ENCODE peak calls at places on chromosomes 5 and 9, in six cellular contexts. One of them, this sample, is unnamed.

GRCh38 chr5:139639619-139640431 is 8.3 kb upstream of the CXXC5 start:
- DNase-seq in transverse colon: peak
- DNase-seq in adrenal gland: peak
- DNase-seq in A549: no peak
- DNase-seq in thyroid gland: peak
- DNase-seq in heart left ventricle: peak
- DNase-seq in this sample: no peak

GRCh38 chr9:125932012-125932411 is 184.8 kb downstream of the PBX3 start:
- DNase-seq in thyroid gland: peak
- DNase-seq in heart left ventricle: no peak
- DNase-seq in adrenal gland: peak
- DNase-seq in transverse colon: peak
- DNase-seq in A549: peak
- DNase-seq in this sample: peak

GRCh38 chr5:28505121-28505520 is 1466.7 kb upstream of the CDH9 start:
- DNase-seq in transverse colon: no peak
- DNase-seq in A549: no peak
- DNase-seq in heart left ventricle: no peak
- DNase-seq in adrenal gland: no peak
- DNase-seq in thyroid gland: no peak
- DNase-seq in this sample: no peak

GRCh38 chr5:93423333-93423714 is 157.7 kb downstream of the NR2F1-AS1 start:
- DNase-seq in adrenal gland: no peak
- DNase-seq in transverse colon: no peak
- DNase-seq in A549: no peak
- DNase-seq in thyroid gland: no peak
- DNase-seq in heart left ventricle: no peak
- DNase-seq in this sample: no peak

GRCh38 chr9:114592356-114592755 is 4.8 kb downstream of the ATP6V1G1 start:
- DNase-seq in thyroid gland: no peak
- DNase-seq in adrenal gland: peak
- DNase-seq in heart left ventricle: no peak
- DNase-seq in A549: no peak
- DNase-seq in transverse colon: peak
- DNase-seq in this sample: no peak

GRCh38 chr5:80204808-80205614 is 50.8 kb downstream of the SERINC5 start:
- DNase-seq in A549: no peak
- DNase-seq in adrenal gland: peak
- DNase-seq in thyroid gland: no peak
- DNase-seq in heart left ventricle: no peak
- DNase-seq in transverse colon: no peak
- DNase-seq in this sample: no peak

GRCh38 chr5:179916523-179916922 is 8.8 kb upstream of the TBC1D9B start:
- DNase-seq in transverse colon: no peak
- DNase-seq in heart left ventricle: no peak
- DNase-seq in A549: no peak
- DNase-seq in adrenal gland: no peak
- DNase-seq in thyroid gland: no peak
- DNase-seq in this sample: no peak

GRCh38 chr5:173056783-173057061 is 570 bp downstream of the CREBRF start:
- DNase-seq in thyroid gland: no peak
- DNase-seq in transverse colon: no peak
- DNase-seq in adrenal gland: no peak
- DNase-seq in A549: peak
- DNase-seq in heart left ventricle: no peak
- DNase-seq in this sample: peak

GRCh38 chr9:110058304-110058953 is 149.5 kb downstream of the C9orf152 start:
- DNase-seq in thyroid gland: peak
- DNase-seq in adrenal gland: peak
- DNase-seq in A549: peak
- DNase-seq in heart left ventricle: no peak
- DNase-seq in transverse colon: peak
- DNase-seq in this sample: no peak

GRCh38 chr5:91468643-91469422 is 85.7 kb upstream of the ARRDC3 start:
- DNase-seq in A549: no peak
- DNase-seq in thyroid gland: no peak
- DNase-seq in heart left ventricle: no peak
- DNase-seq in adrenal gland: no peak
- DNase-seq in transverse colon: no peak
- DNase-seq in this sample: no peak

GRCh38 chr5:139272471-139273321 is 20.8 kb upstream of the MATR3 start:
- DNase-seq in transverse colon: peak
- DNase-seq in A549: no peak
- DNase-seq in thyroid gland: no peak
- DNase-seq in adrenal gland: no peak
- DNase-seq in heart left ventricle: no peak
- DNase-seq in this sample: peak

GRCh38 chr5:160165137-160166068 is 46.2 kb upstream of the PWWP2A start:
- DNase-seq in thyroid gland: peak
- DNase-seq in adrenal gland: peak
- DNase-seq in A549: peak
- DNase-seq in heart left ventricle: peak
- DNase-seq in transverse colon: peak
- DNase-seq in this sample: peak

GRCh38 chr9:110444911-110445310 is 107.2 kb upstream of the TXNDC8 start:
- DNase-seq in thyroid gland: no peak
- DNase-seq in A549: no peak
- DNase-seq in heart left ventricle: no peak
- DNase-seq in adrenal gland: no peak
- DNase-seq in transverse colon: no peak
- DNase-seq in this sample: no peak

GRCh38 chr5:169956756-169957155 is 23.5 kb downstream of the INSYN2B start:
- DNase-seq in thyroid gland: no peak
- DNase-seq in adrenal gland: no peak
- DNase-seq in A549: no peak
- DNase-seq in transverse colon: no peak
- DNase-seq in heart left ventricle: no peak
- DNase-seq in this sample: peak

GRCh38 chr5:13659391-13659790 is 285.1 kb downstream of the DNAH5 start:
- DNase-seq in A549: no peak
- DNase-seq in heart left ventricle: no peak
- DNase-seq in adrenal gland: no peak
- DNase-seq in transverse colon: no peak
- DNase-seq in thyroid gland: no peak
- DNase-seq in this sample: no peak

GRCh38 chr9:126301985-126302603 is 24.5 kb upstream of the MVB12B start:
- DNase-seq in heart left ventricle: peak
- DNase-seq in A549: peak
- DNase-seq in thyroid gland: peak
- DNase-seq in adrenal gland: peak
- DNase-seq in transverse colon: peak
- DNase-seq in this sample: peak

GRCh38 chr5:91061946-91062586 is 321.1 kb downstream of the ARRDC3 start:
- DNase-seq in thyroid gland: no peak
- DNase-seq in heart left ventricle: no peak
- DNase-seq in A549: no peak
- DNase-seq in transverse colon: no peak
- DNase-seq in adrenal gland: peak
- DNase-seq in this sample: no peak

GRCh38 chr5:36070687-36071571 is 4.2 kb upstream of the UGT3A2 start:
- DNase-seq in heart left ventricle: no peak
- DNase-seq in adrenal gland: peak
- DNase-seq in transverse colon: no peak
- DNase-seq in thyroid gland: peak
- DNase-seq in A549: no peak
- DNase-seq in this sample: no peak

GRCh38 chr9:110050925-110051355 is 157.0 kb downstream of the C9orf152 start:
- DNase-seq in transverse colon: no peak
- DNase-seq in thyroid gland: peak
- DNase-seq in adrenal gland: peak
- DNase-seq in A549: peak
- DNase-seq in heart left ventricle: no peak
- DNase-seq in this sample: peak

GRCh38 chr5:132060501-132061161 is at the start of gene IL3:
- DNase-seq in heart left ventricle: no peak
- DNase-seq in adrenal gland: no peak
- DNase-seq in A549: no peak
- DNase-seq in transverse colon: peak
- DNase-seq in thyroid gland: peak
- DNase-seq in this sample: no peak

GRCh38 chr9:127065592-127065991 is 56.8 kb downstream of the ANGPTL2 start:
- DNase-seq in thyroid gland: no peak
- DNase-seq in heart left ventricle: no peak
- DNase-seq in transverse colon: no peak
- DNase-seq in A549: no peak
- DNase-seq in adrenal gland: no peak
- DNase-seq in this sample: no peak

GRCh38 chr9:87336914-87337333 is 160.7 kb upstream of the DAPK1 start:
- DNase-seq in adrenal gland: peak
- DNase-seq in heart left ventricle: no peak
- DNase-seq in transverse colon: no peak
- DNase-seq in A549: peak
- DNase-seq in thyroid gland: peak
- DNase-seq in this sample: peak

GRCh38 chr5:137858223-137858916 is 9.3 kb upstream of the MYOT start:
- DNase-seq in thyroid gland: no peak
- DNase-seq in heart left ventricle: no peak
- DNase-seq in adrenal gland: peak
- DNase-seq in transverse colon: no peak
- DNase-seq in A549: no peak
- DNase-seq in this sample: no peak

GRCh38 chr5:74040065-74040551 is 414.1 kb downstream of the ARHGEF28 start:
- DNase-seq in adrenal gland: no peak
- DNase-seq in transverse colon: no peak
- DNase-seq in thyroid gland: peak
- DNase-seq in A549: no peak
- DNase-seq in heart left ventricle: peak
- DNase-seq in this sample: no peak

GRCh38 chr5:177086918-177087706 is 397 bp downstream of the FGFR4 start:
- DNase-seq in heart left ventricle: no peak
- DNase-seq in adrenal gland: peak
- DNase-seq in A549: peak
- DNase-seq in transverse colon: peak
- DNase-seq in thyroid gland: no peak
- DNase-seq in this sample: no peak

GRCh38 chr5:142960309-142960696 is 190.1 kb downstream of the ARHGAP26 start:
- DNase-seq in adrenal gland: peak
- DNase-seq in transverse colon: no peak
- DNase-seq in heart left ventricle: no peak
- DNase-seq in thyroid gland: no peak
- DNase-seq in A549: peak
- DNase-seq in this sample: no peak

GRCh38 chr9:113943112-113944009 is 67.3 kb downstream of the ZNF618 start:
- DNase-seq in thyroid gland: no peak
- DNase-seq in heart left ventricle: no peak
- DNase-seq in adrenal gland: no peak
- DNase-seq in transverse colon: no peak
- DNase-seq in A549: no peak
- DNase-seq in this sample: no peak

GRCh38 chr9:133348763-133349573 is 950 bp downstream of the RPL7A start:
- DNase-seq in A549: no peak
- DNase-seq in transverse colon: no peak
- DNase-seq in thyroid gland: no peak
- DNase-seq in adrenal gland: peak
- DNase-seq in heart left ventricle: no peak
- DNase-seq in this sample: no peak
- TF ChIP-seq POLR2A in A549: no peak
- TF ChIP-seq POLR2A in transverse colon: no peak
- TF ChIP-seq POLR2A in thyroid gland: no peak
- TF ChIP-seq POLR2A in adrenal gland: no peak
- TF ChIP-seq POLR2A in heart left ventricle: no peak
- TF ChIP-seq POLR2A in this sample: no peak

GRCh38 chr5:149153751-149154610 is 12.7 kb downstream of the ABLIM3 start:
- DNase-seq in A549: no peak
- DNase-seq in heart left ventricle: peak
- DNase-seq in adrenal gland: peak
- DNase-seq in transverse colon: no peak
- DNase-seq in thyroid gland: peak
- DNase-seq in this sample: no peak
- TF ChIP-seq POLR2A in A549: no peak
- TF ChIP-seq POLR2A in heart left ventricle: no peak
- TF ChIP-seq POLR2A in adrenal gland: no peak
- TF ChIP-seq POLR2A in transverse colon: no peak
- TF ChIP-seq POLR2A in thyroid gland: no peak
- TF ChIP-seq POLR2A in this sample: no peak

GRCh38 chr9:98460704-98461103 is 205.3 kb upstream of the TBC1D2 start:
- DNase-seq in thyroid gland: no peak
- DNase-seq in adrenal gland: no peak
- DNase-seq in A549: no peak
- DNase-seq in transverse colon: no peak
- DNase-seq in heart left ventricle: no peak
- DNase-seq in this sample: no peak
- TF ChIP-seq POLR2A in thyroid gland: no peak
- TF ChIP-seq POLR2A in adrenal gland: no peak
- TF ChIP-seq POLR2A in A549: no peak
- TF ChIP-seq POLR2A in transverse colon: no peak
- TF ChIP-seq POLR2A in heart left ventricle: no peak
- TF ChIP-seq POLR2A in this sample: no peak

GRCh38 chr9:134177186-134177585 is 12.8 kb upstream of the RNU6ATAC start:
- DNase-seq in thyroid gland: no peak
- DNase-seq in adrenal gland: no peak
- DNase-seq in heart left ventricle: no peak
- DNase-seq in transverse colon: no peak
- DNase-seq in A549: no peak
- DNase-seq in this sample: no peak

GRCh38 chr9:134175291-134175807 is 11.0 kb upstream of the RNU6ATAC start:
- DNase-seq in adrenal gland: peak
- DNase-seq in A549: peak
- DNase-seq in thyroid gland: no peak
- DNase-seq in transverse colon: peak
- DNase-seq in heart left ventricle: peak
- DNase-seq in this sample: peak

GRCh38 chr9:134174526-134175290 is 10.3 kb upstream of the RNU6ATAC start:
- DNase-seq in thyroid gland: no peak
- DNase-seq in A549: no peak
- DNase-seq in transverse colon: no peak
- DNase-seq in adrenal gland: no peak
- DNase-seq in heart left ventricle: no peak
- DNase-seq in this sample: no peak

GRCh38 chr9:134176599-134176968 is 12.2 kb upstream of the RNU6ATAC start:
- DNase-seq in heart left ventricle: no peak
- DNase-seq in thyroid gland: no peak
- DNase-seq in A549: no peak
- DNase-seq in adrenal gland: no peak
- DNase-seq in transverse colon: no peak
- DNase-seq in this sample: no peak

DNA sequence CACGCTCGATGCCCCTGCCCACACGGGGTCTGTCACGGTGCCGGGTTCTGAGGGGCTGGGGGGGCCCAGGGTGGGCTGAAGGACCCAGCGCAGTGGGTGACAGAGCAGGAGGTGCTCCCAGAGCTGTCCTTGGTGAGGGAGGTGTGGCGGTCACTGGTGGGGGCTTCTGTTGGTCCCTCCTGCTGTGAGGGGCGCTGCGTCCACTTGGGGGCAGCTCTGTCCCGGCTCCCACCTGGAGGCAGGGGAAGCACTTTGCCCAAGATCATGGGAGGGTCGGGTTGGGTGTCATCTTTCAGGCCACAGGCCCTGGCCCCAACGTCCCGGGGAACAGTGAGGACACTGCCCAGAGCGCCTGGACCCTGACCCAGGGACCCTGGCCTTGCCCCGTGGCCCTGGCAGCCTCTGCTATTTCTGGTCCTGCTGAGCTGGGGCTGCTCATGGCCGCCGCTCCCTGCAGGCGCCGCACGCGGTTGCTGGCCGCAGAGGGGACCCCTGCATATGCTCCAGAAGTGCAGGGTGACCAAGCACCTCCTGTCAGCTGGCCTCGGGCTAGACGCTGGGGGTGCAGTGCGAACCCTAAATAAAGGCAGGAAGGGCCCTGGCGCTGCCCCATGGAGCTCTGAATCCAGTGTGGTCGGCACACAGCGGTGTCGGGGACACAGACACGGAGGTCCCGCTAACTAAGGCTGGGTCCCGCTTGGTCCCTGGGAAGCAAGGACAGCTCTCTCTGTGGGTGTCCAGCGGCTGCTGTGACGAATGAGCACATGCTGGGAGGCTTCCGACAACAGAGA is 11.6 kb upstream of the RNU6ATAC start:
- DNase-seq in heart left ventricle: peak
- DNase-seq in transverse colon: no peak
- DNase-seq in adrenal gland: peak
- DNase-seq in A549: no peak
- DNase-seq in thyroid gland: peak
- DNase-seq in this sample: no peak
- TF ChIP-seq POLR2A in heart left ventricle: no peak
- TF ChIP-seq POLR2A in transverse colon: no peak
- TF ChIP-seq POLR2A in adrenal gland: no peak
- TF ChIP-seq POLR2A in A549: no peak
- TF ChIP-seq POLR2A in thyroid gland: no peak
- TF ChIP-seq POLR2A in this sample: no peak

This sample was measured in H54.